ENCODE peak calls at places on chromosomes 1 and 21, in seven cellular contexts. K is psoas muscle, M is anterior cingulate cortex, G is fibroblast of pulmonary artery, Z is activated gamma-delta T cell treated with Interleukin-2 at 50 U/mL for 16 hours, X is T-cell, P is uterus. C is an unnamed sample.

GRCh38 chr1:50978852-50979781 is 9.1 kb downstream of the CDKN2C start:
- DNase-seq in Z (no peak), P (no peak), X (no peak), G (no peak), M (no peak), K (no peak), C (no peak)

GRCh38 chr1:42981871-42982270 is 23.2 kb upstream of the SLC2A1 start:
- DNase-seq in K (no peak), M (no peak), X (no peak), P (no peak), Z (no peak), G (no peak), C (no peak)

GRCh38 chr21:45869121-45870007 is 112.2 kb upstream of the COL6A1 start:
- DNase-seq in K (no peak), Z (no peak), X (no peak), G (peak), M (no peak), P (no peak), C (no peak)

GRCh38 chr1:164380893-164381292 is 178.1 kb upstream of the PBX1 start:
- DNase-seq in X (no peak), G (no peak), P (no peak), M (no peak), Z (no peak), K (peak), C (peak)

GRCh38 chr1:42765832-42766722 is 751 bp downstream of the P3H1 start:
- DNase-seq in X (peak), Z (peak), G (peak), M (no peak), P (peak), K (no peak), C (no peak)

GRCh38 chr1:170095976-170096725 is 21.7 kb upstream of the KIFAP3 start:
- DNase-seq in G (no peak), M (no peak), Z (no peak), K (no peak), P (no peak), X (no peak), C (no peak)

GRCh38 chr1:73593379-73593778 is 604.6 kb downstream of the LRRIQ3 start:
- DNase-seq in X (no peak), P (no peak), K (no peak), G (peak), Z (no peak), M (no peak), C (no peak)

GRCh38 chr1:160646711-160647328 is at the start of gene SLAMF1:
- DNase-seq in X (no peak), K (no peak), P (no peak), G (no peak), M (no peak), Z (no peak), C (no peak)

GRCh38 chr1:3067301-3067670 is 1.7 kb upstream of the PRDM16 start:
- DNase-seq in X (no peak), G (no peak), Z (no peak), M (no peak), K (peak), P (no peak), C (no peak)

GRCh38 chr1:90963236-90963635 is 58.6 kb downstream of the ZNF644 start:
- DNase-seq in Z (no peak), M (no peak), K (no peak), G (no peak), X (no peak), P (no peak), C (no peak)

C was measured in tibial nerve.